ENCODE peak calls at places on chromosome 15, in ten cellular contexts. One of them, this sample, is unnamed.

GRCh38 chr15:33094336-33094735 is 100.2 kb downstream of the FMN1 start:
- DNase-seq in ovary: no peak
- DNase-seq in HL-60: no peak
- DNase-seq in body of pancreas: no peak
- DNase-seq in kidney: no peak
- DNase-seq in SK-N-SH: no peak
- DNase-seq in sigmoid colon: no peak
- DNase-seq in GM12878: no peak
- DNase-seq in AG09309: no peak
- DNase-seq in BE2C: no peak
- DNase-seq in this sample: no peak

GRCh38 chr15:61318276-61318675 is 89.2 kb upstream of the RORA start:
- DNase-seq in sigmoid colon: no peak
- DNase-seq in kidney: no peak
- DNase-seq in HL-60: no peak
- DNase-seq in BE2C: no peak
- DNase-seq in ovary: no peak
- DNase-seq in AG09309: no peak
- DNase-seq in SK-N-SH: peak
- DNase-seq in GM12878: no peak
- DNase-seq in body of pancreas: peak
- DNase-seq in this sample: no peak

GRCh38 chr15:72230197-72231065 is 559 bp downstream of the PKM start:
- DNase-seq in sigmoid colon: peak
- DNase-seq in GM12878: peak
- DNase-seq in HL-60: peak
- DNase-seq in AG09309: peak
- DNase-seq in ovary: peak
- DNase-seq in body of pancreas: peak
- DNase-seq in BE2C: peak
- DNase-seq in kidney: peak
- DNase-seq in SK-N-SH: peak
- DNase-seq in this sample: peak

GRCh38 chr15:75104804-75105557 is 81.6 kb downstream of the PPCDC start:
- DNase-seq in sigmoid colon: no peak
- DNase-seq in AG09309: peak
- DNase-seq in SK-N-SH: no peak
- DNase-seq in HL-60: peak
- DNase-seq in kidney: peak
- DNase-seq in BE2C: no peak
- DNase-seq in body of pancreas: peak
- DNase-seq in GM12878: peak
- DNase-seq in ovary: no peak
- DNase-seq in this sample: peak

GRCh38 chr15:83292317-83292716 is 7.9 kb upstream of the BNC1 start:
- DNase-seq in SK-N-SH: no peak
- DNase-seq in GM12878: no peak
- DNase-seq in kidney: no peak
- DNase-seq in sigmoid colon: no peak
- DNase-seq in AG09309: peak
- DNase-seq in body of pancreas: no peak
- DNase-seq in HL-60: no peak
- DNase-seq in BE2C: no peak
- DNase-seq in ovary: no peak
- DNase-seq in this sample: no peak

GRCh38 chr15:58438956-58439355 is 7.2 kb downstream of the LIPC start:
- DNase-seq in HL-60: peak
- DNase-seq in ovary: no peak
- DNase-seq in GM12878: no peak
- DNase-seq in AG09309: peak
- DNase-seq in BE2C: peak
- DNase-seq in kidney: no peak
- DNase-seq in sigmoid colon: no peak
- DNase-seq in body of pancreas: peak
- DNase-seq in SK-N-SH: peak
- DNase-seq in this sample: no peak

GRCh38 chr15:77419050-77419835 is 661 bp downstream of the PEAK1 start:
- DNase-seq in body of pancreas: peak
- DNase-seq in HL-60: no peak
- DNase-seq in sigmoid colon: peak
- DNase-seq in AG09309: no peak
- DNase-seq in kidney: peak
- DNase-seq in GM12878: no peak
- DNase-seq in ovary: peak
- DNase-seq in SK-N-SH: peak
- DNase-seq in BE2C: peak
- DNase-seq in this sample: no peak

GRCh38 chr15:86021281-86022264 is 58.1 kb upstream of the AGBL1 start:
- DNase-seq in ovary: no peak
- DNase-seq in SK-N-SH: peak
- DNase-seq in AG09309: no peak
- DNase-seq in BE2C: peak
- DNase-seq in body of pancreas: peak
- DNase-seq in kidney: no peak
- DNase-seq in sigmoid colon: no peak
- DNase-seq in HL-60: no peak
- DNase-seq in GM12878: no peak
- DNase-seq in this sample: no peak

GRCh38 chr15:37106490-37107001 is 6.2 kb upstream of the MEIS2 start:
- DNase-seq in SK-N-SH: no peak
- DNase-seq in kidney: peak
- DNase-seq in BE2C: peak
- DNase-seq in GM12878: no peak
- DNase-seq in body of pancreas: no peak
- DNase-seq in AG09309: no peak
- DNase-seq in HL-60: no peak
- DNase-seq in sigmoid colon: peak
- DNase-seq in ovary: peak
- DNase-seq in this sample: no peak

GRCh38 chr15:84702961-84703482 is 12.9 kb downstream of the SEC11A start:
- DNase-seq in SK-N-SH: no peak
- DNase-seq in HL-60: no peak
- DNase-seq in AG09309: no peak
- DNase-seq in sigmoid colon: peak
- DNase-seq in BE2C: no peak
- DNase-seq in ovary: no peak
- DNase-seq in GM12878: no peak
- DNase-seq in body of pancreas: peak
- DNase-seq in kidney: no peak
- DNase-seq in this sample: no peak

GRCh38 chr15:48930735-48931134 is 33.0 kb downstream of the SHC4 start:
- DNase-seq in HL-60: no peak
- DNase-seq in sigmoid colon: no peak
- DNase-seq in GM12878: no peak
- DNase-seq in AG09309: no peak
- DNase-seq in kidney: no peak
- DNase-seq in body of pancreas: no peak
- DNase-seq in SK-N-SH: no peak
- DNase-seq in BE2C: no peak
- DNase-seq in ovary: no peak
- DNase-seq in this sample: no peak

GRCh38 chr15:79853492-79854328 is 43.1 kb downstream of the MTHFS start:
- DNase-seq in ovary: peak
- DNase-seq in GM12878: peak
- DNase-seq in HL-60: peak
- DNase-seq in body of pancreas: peak
- DNase-seq in BE2C: peak
- DNase-seq in SK-N-SH: peak
- DNase-seq in sigmoid colon: peak
- DNase-seq in kidney: no peak
- DNase-seq in AG09309: peak
- DNase-seq in this sample: peak

GRCh38 chr15:58574612-58575011 is 142.8 kb downstream of the LIPC start:
- DNase-seq in body of pancreas: no peak
- DNase-seq in kidney: no peak
- DNase-seq in SK-N-SH: no peak
- DNase-seq in ovary: no peak
- DNase-seq in AG09309: no peak
- DNase-seq in BE2C: no peak
- DNase-seq in HL-60: no peak
- DNase-seq in GM12878: no peak
- DNase-seq in sigmoid colon: no peak
- DNase-seq in this sample: no peak

GRCh38 chr15:73926191-73927002 is at the start of gene LOXL1:
- DNase-seq in SK-N-SH: no peak
- DNase-seq in body of pancreas: peak
- DNase-seq in GM12878: no peak
- DNase-seq in ovary: peak
- DNase-seq in HL-60: no peak
- DNase-seq in AG09309: no peak
- DNase-seq in kidney: peak
- DNase-seq in sigmoid colon: peak
- DNase-seq in BE2C: peak
- DNase-seq in this sample: no peak

GRCh38 chr15:58771621-58772235 is 626 bp downstream of the MINDY2 start:
- DNase-seq in SK-N-SH: no peak
- DNase-seq in HL-60: peak
- DNase-seq in BE2C: peak
- DNase-seq in GM12878: no peak
- DNase-seq in sigmoid colon: peak
- DNase-seq in AG09309: no peak
- DNase-seq in body of pancreas: peak
- DNase-seq in ovary: no peak
- DNase-seq in kidney: peak
- DNase-seq in this sample: no peak

GRCh38 chr15:76335851-76336253 is 721 bp upstream of the ISL2 start:
- DNase-seq in BE2C: no peak
- DNase-seq in AG09309: no peak
- DNase-seq in sigmoid colon: no peak
- DNase-seq in body of pancreas: no peak
- DNase-seq in SK-N-SH: peak
- DNase-seq in HL-60: no peak
- DNase-seq in kidney: no peak
- DNase-seq in ovary: no peak
- DNase-seq in GM12878: no peak
- DNase-seq in this sample: no peak

GRCh38 chr15:74889390-74889881 is 406 bp upstream of the MPI start:
- DNase-seq in sigmoid colon: peak
- DNase-seq in BE2C: no peak
- DNase-seq in AG09309: no peak
- DNase-seq in HL-60: no peak
- DNase-seq in ovary: peak
- DNase-seq in GM12878: no peak
- DNase-seq in body of pancreas: peak
- DNase-seq in kidney: no peak
- DNase-seq in SK-N-SH: peak
- DNase-seq in this sample: no peak

GRCh38 chr15:100350434-100351226 is 8.9 kb upstream of the ADAMTS17 start:
- DNase-seq in AG09309: no peak
- DNase-seq in kidney: no peak
- DNase-seq in BE2C: no peak
- DNase-seq in HL-60: peak
- DNase-seq in ovary: no peak
- DNase-seq in sigmoid colon: no peak
- DNase-seq in GM12878: no peak
- DNase-seq in SK-N-SH: no peak
- DNase-seq in body of pancreas: peak
- DNase-seq in this sample: no peak
- H3K4me3 ChIP-seq in AG09309: peak
- H3K4me3 ChIP-seq in kidney: peak
- H3K4me3 ChIP-seq in BE2C: no peak
- H3K4me3 ChIP-seq in HL-60: peak
- H3K4me3 ChIP-seq in ovary: peak
- H3K4me3 ChIP-seq in sigmoid colon: peak
- H3K4me3 ChIP-seq in GM12878: no peak
- H3K4me3 ChIP-seq in SK-N-SH: no peak
- H3K4me3 ChIP-seq in body of pancreas: no peak
- H3K4me3 ChIP-seq in this sample: no peak

GRCh38 chr15:70508561-70509281 is 254.6 kb downstream of the UACA start:
- DNase-seq in SK-N-SH: no peak
- DNase-seq in AG09309: peak
- DNase-seq in body of pancreas: peak
- DNase-seq in GM12878: no peak
- DNase-seq in HL-60: peak
- DNase-seq in sigmoid colon: no peak
- DNase-seq in ovary: no peak
- DNase-seq in kidney: no peak
- DNase-seq in BE2C: no peak
- DNase-seq in this sample: no peak
- TF ChIP-seq CTCF in SK-N-SH: peak
- TF ChIP-seq CTCF in AG09309: peak
- TF ChIP-seq CTCF in body of pancreas: no peak
- TF ChIP-seq CTCF in GM12878: no peak
- TF ChIP-seq CTCF in HL-60: no peak
- TF ChIP-seq CTCF in sigmoid colon: no peak
- TF ChIP-seq CTCF in ovary: no peak
- TF ChIP-seq CTCF in kidney: no peak
- TF ChIP-seq CTCF in BE2C: peak
- TF ChIP-seq CTCF in this sample: no peak

GRCh38 chr15:39581501-39582285 is 814 bp downstream of the THBS1 start:
- DNase-seq in BE2C: no peak
- DNase-seq in GM12878: no peak
- DNase-seq in SK-N-SH: peak
- DNase-seq in ovary: peak
- DNase-seq in HL-60: no peak
- DNase-seq in sigmoid colon: peak
- DNase-seq in AG09309: peak
- DNase-seq in body of pancreas: peak
- DNase-seq in kidney: peak
- DNase-seq in this sample: no peak
- H3K4me3 ChIP-seq in BE2C: no peak
- H3K4me3 ChIP-seq in GM12878: no peak
- H3K4me3 ChIP-seq in SK-N-SH: peak
- H3K4me3 ChIP-seq in ovary: peak
- H3K4me3 ChIP-seq in HL-60: peak
- H3K4me3 ChIP-seq in sigmoid colon: peak
- H3K4me3 ChIP-seq in AG09309: peak
- H3K4me3 ChIP-seq in body of pancreas: no peak
- H3K4me3 ChIP-seq in kidney: peak
- H3K4me3 ChIP-seq in this sample: no peak

GRCh38 chr15:47719730-47720129 is 2.4 kb downstream of the SEMA6D start:
- DNase-seq in kidney: no peak
- DNase-seq in AG09309: no peak
- DNase-seq in BE2C: no peak
- DNase-seq in HL-60: no peak
- DNase-seq in ovary: no peak
- DNase-seq in SK-N-SH: no peak
- DNase-seq in GM12878: no peak
- DNase-seq in sigmoid colon: no peak
- DNase-seq in body of pancreas: no peak
- DNase-seq in this sample: no peak

GRCh38 chr15:47715856-47716445 is 1.4 kb upstream of the SEMA6D start:
- DNase-seq in body of pancreas: no peak
- DNase-seq in SK-N-SH: no peak
- DNase-seq in BE2C: no peak
- DNase-seq in ovary: peak
- DNase-seq in AG09309: no peak
- DNase-seq in kidney: no peak
- DNase-seq in sigmoid colon: no peak
- DNase-seq in HL-60: no peak
- DNase-seq in GM12878: no peak
- DNase-seq in this sample: no peak

GRCh38 chr15:47715402-47715801 is 1.9 kb upstream of the SEMA6D start:
- DNase-seq in AG09309: no peak
- DNase-seq in ovary: no peak
- DNase-seq in kidney: no peak
- DNase-seq in SK-N-SH: no peak
- DNase-seq in sigmoid colon: no peak
- DNase-seq in body of pancreas: no peak
- DNase-seq in BE2C: no peak
- DNase-seq in HL-60: no peak
- DNase-seq in GM12878: no peak
- DNase-seq in this sample: no peak

GRCh38 chr15:47718474-47719440 is 1.5 kb downstream of the SEMA6D start:
- DNase-seq in sigmoid colon: no peak
- DNase-seq in GM12878: no peak
- DNase-seq in AG09309: no peak
- DNase-seq in body of pancreas: peak
- DNase-seq in HL-60: no peak
- DNase-seq in BE2C: no peak
- DNase-seq in kidney: no peak
- DNase-seq in ovary: peak
- DNase-seq in SK-N-SH: peak
- DNase-seq in this sample: no peak

GRCh38 chr15:47717036-47717611 is at the start of gene SEMA6D:
- DNase-seq in BE2C: peak
- DNase-seq in kidney: peak
- DNase-seq in sigmoid colon: peak
- DNase-seq in body of pancreas: peak
- DNase-seq in GM12878: no peak
- DNase-seq in ovary: peak
- DNase-seq in SK-N-SH: peak
- DNase-seq in HL-60: no peak
- DNase-seq in AG09309: peak
- DNase-seq in this sample: no peak
- TF ChIP-seq CTCF in BE2C: peak
- TF ChIP-seq CTCF in kidney: peak
- TF ChIP-seq CTCF in sigmoid colon: no peak
- TF ChIP-seq CTCF in body of pancreas: peak
- TF ChIP-seq CTCF in GM12878: no peak
- TF ChIP-seq CTCF in ovary: peak
- TF ChIP-seq CTCF in SK-N-SH: peak
- TF ChIP-seq CTCF in HL-60: no peak
- TF ChIP-seq CTCF in AG09309: peak
- TF ChIP-seq CTCF in this sample: no peak